ENCODE peak calls at places on chromosomes 3 and 15, in four cellular contexts. One of them, this sample, is unnamed. For H3K4me1 and H3K36me3, the result is how much of the 10 kb centered on the place peaks cover.

GRCh38 chr3:183385698-183386590 is 42.5 kb downstream of the MCF2L2 start:
- DNase-seq in IMR-90: peak
- DNase-seq in ovary: peak
- DNase-seq in heart left ventricle: no peak
- DNase-seq in this sample: peak

GRCh38 chr3:156300929-156301806 is 180.8 kb downstream of the KCNAB1 start:
- DNase-seq in IMR-90: peak
- DNase-seq in ovary: no peak
- DNase-seq in heart left ventricle: no peak
- DNase-seq in this sample: no peak

GRCh38 chr3:179898024-179898423 is 138.7 kb downstream of the PEX5L start:
- DNase-seq in IMR-90: peak
- DNase-seq in ovary: no peak
- DNase-seq in heart left ventricle: no peak
- DNase-seq in this sample: no peak

GRCh38 chr3:80308637-80309036 is 540.8 kb upstream of the ROBO1 start:
- DNase-seq in IMR-90: no peak
- DNase-seq in ovary: no peak
- DNase-seq in heart left ventricle: no peak
- DNase-seq in this sample: no peak

GRCh38 chr3:11037241-11037873 is 44.8 kb downstream of the SLC6A1 start:
- DNase-seq in IMR-90: no peak
- DNase-seq in ovary: no peak
- DNase-seq in heart left ventricle: no peak
- DNase-seq in this sample: no peak

GRCh38 chr15:85125056-85125661 is 143.5 kb downstream of the PDE8A start:
- DNase-seq in IMR-90: peak
- DNase-seq in ovary: no peak
- DNase-seq in heart left ventricle: no peak
- DNase-seq in this sample: no peak

GRCh38 chr3:42164635-42165034 is 73.5 kb downstream of the TRAK1 start:
- DNase-seq in IMR-90: no peak
- DNase-seq in ovary: no peak
- DNase-seq in heart left ventricle: no peak
- DNase-seq in this sample: no peak

GRCh38 chr3:124592658-124593441 is 137.4 kb upstream of the UMPS start:
- DNase-seq in IMR-90: no peak
- DNase-seq in ovary: no peak
- DNase-seq in heart left ventricle: peak
- DNase-seq in this sample: no peak

GRCh38 chr3:170278632-170279031 is 56.4 kb downstream of the PRKCI start:
- DNase-seq in IMR-90: no peak
- DNase-seq in ovary: no peak
- DNase-seq in heart left ventricle: no peak
- DNase-seq in this sample: no peak

GRCh38 chr3:144344925-144345548 is 373.4 kb downstream of the DIPK2A start:
- DNase-seq in IMR-90: no peak
- DNase-seq in ovary: no peak
- DNase-seq in heart left ventricle: no peak
- DNase-seq in this sample: no peak

GRCh38 chr3:98817546-98817945 is 54.4 kb downstream of the ST3GAL6 start:
- DNase-seq in IMR-90: peak
- DNase-seq in ovary: no peak
- DNase-seq in heart left ventricle: no peak
- DNase-seq in this sample: no peak

GRCh38 chr3:192887047-192887446 is 30.6 kb downstream of the MB21D2 start:
- DNase-seq in IMR-90: peak
- DNase-seq in ovary: no peak
- DNase-seq in heart left ventricle: peak
- DNase-seq in this sample: no peak

GRCh38 chr3:157313186-157313585 is 123.5 kb upstream of the PTX3 start:
- DNase-seq in IMR-90: no peak
- DNase-seq in ovary: no peak
- DNase-seq in heart left ventricle: no peak
- DNase-seq in this sample: no peak

GRCh38 chr3:108453541-108454057 is 56.8 kb downstream of the MYH15 start:
- DNase-seq in IMR-90: peak
- DNase-seq in ovary: no peak
- DNase-seq in heart left ventricle: no peak
- DNase-seq in this sample: no peak

GRCh38 chr3:194986208-194987043 is 284.5 kb downstream of the XXYLT1 start:
- DNase-seq in IMR-90: no peak
- DNase-seq in ovary: no peak
- DNase-seq in heart left ventricle: no peak
- DNase-seq in this sample: no peak

GRCh38 chr3:172391592-172392302 is 56.5 kb downstream of the GHSR start:
- DNase-seq in IMR-90: peak
- DNase-seq in ovary: no peak
- DNase-seq in heart left ventricle: no peak
- DNase-seq in this sample: no peak

GRCh38 chr15:76802411-76802810 is 102.7 kb downstream of the SCAPER start:
- DNase-seq in IMR-90: no peak
- DNase-seq in ovary: no peak
- DNase-seq in heart left ventricle: no peak
- DNase-seq in this sample: no peak

GRCh38 chr3:18825586-18826157 is 322.6 kb upstream of the KCNH8 start:
- DNase-seq in IMR-90: no peak
- DNase-seq in ovary: no peak
- DNase-seq in heart left ventricle: no peak
- DNase-seq in this sample: no peak

GRCh38 chr3:97815149-97815917 is 6.5 kb upstream of the CRYBG3 start:
- DNase-seq in IMR-90: peak
- DNase-seq in ovary: no peak
- DNase-seq in heart left ventricle: no peak
- DNase-seq in this sample: no peak

GRCh38 chr15:47283231-47283630 is 434.1 kb upstream of the SEMA6D start:
- DNase-seq in IMR-90: no peak
- DNase-seq in ovary: no peak
- DNase-seq in heart left ventricle: no peak
- DNase-seq in this sample: no peak

GRCh38 chr3:177673105-177673804 is 476.0 kb upstream of the TBL1XR1 start:
- DNase-seq in IMR-90: peak
- DNase-seq in ovary: peak
- DNase-seq in heart left ventricle: no peak
- DNase-seq in this sample: no peak

GRCh38 chr3:54262541-54262940 is 140.2 kb downstream of the CACNA2D3 start:
- DNase-seq in IMR-90: no peak
- DNase-seq in ovary: no peak
- DNase-seq in heart left ventricle: no peak
- DNase-seq in this sample: no peak

GRCh38 chr3:55742027-55742710 is 255.1 kb upstream of the WNT5A start:
- DNase-seq in IMR-90: peak
- DNase-seq in ovary: no peak
- DNase-seq in heart left ventricle: no peak
- DNase-seq in this sample: no peak
- TF ChIP-seq POLR2A in IMR-90: no peak
- TF ChIP-seq POLR2A in ovary: no peak
- TF ChIP-seq POLR2A in heart left ventricle: no peak
- TF ChIP-seq POLR2A in this sample: no peak

GRCh38 chr3:52847726-52848125 is 12.9 kb upstream of the MUSTN1 start:
- DNase-seq in IMR-90: no peak
- DNase-seq in ovary: no peak
- DNase-seq in heart left ventricle: no peak
- DNase-seq in this sample: no peak

GRCh38 chr3:52845691-52846426 is 11.0 kb upstream of the MUSTN1 start:
- DNase-seq in IMR-90: no peak
- DNase-seq in ovary: no peak
- DNase-seq in heart left ventricle: no peak
- DNase-seq in this sample: no peak

GRCh38 chr3:52848617-52849016 is 13.8 kb upstream of the MUSTN1 start:
- DNase-seq in IMR-90: peak
- DNase-seq in ovary: no peak
- DNase-seq in heart left ventricle: no peak
- DNase-seq in this sample: no peak

GRCh38 chr3:52846427-52846983 is 11.7 kb upstream of the MUSTN1 start:
- DNase-seq in IMR-90: no peak
- DNase-seq in ovary: no peak
- DNase-seq in heart left ventricle: no peak
- DNase-seq in this sample: no peak

GRCh38 chr3:52847241-52847640 is 12.4 kb upstream of the MUSTN1 start:
- DNase-seq in IMR-90: no peak
- DNase-seq in ovary: no peak
- DNase-seq in heart left ventricle: no peak
- DNase-seq in this sample: no peak
- H3K4me1 ChIP-seq in IMR-90: under half
- H3K4me1 ChIP-seq in ovary: under half
- H3K4me1 ChIP-seq in heart left ventricle: under half
- H3K4me1 ChIP-seq in this sample: under half

GRCh38 chr15:72836676-72837325 is 53.2 kb upstream of the ADPGK start:
- DNase-seq in IMR-90: no peak
- DNase-seq in ovary: no peak
- DNase-seq in heart left ventricle: no peak
- DNase-seq in this sample: no peak
- H3K36me3 ChIP-seq in IMR-90: under half
- H3K36me3 ChIP-seq in ovary: under half
- H3K36me3 ChIP-seq in heart left ventricle: under half
- H3K36me3 ChIP-seq in this sample: under half

GRCh38 chr15:101451192-101451799 is 38.2 kb downstream of the PCSK6 start:
- DNase-seq in IMR-90: no peak
- DNase-seq in ovary: peak
- DNase-seq in heart left ventricle: peak
- DNase-seq in this sample: peak
- TF ChIP-seq POLR2A in IMR-90: no peak
- TF ChIP-seq POLR2A in ovary: no peak
- TF ChIP-seq POLR2A in heart left ventricle: no peak
- TF ChIP-seq POLR2A in this sample: no peak

DNA sequence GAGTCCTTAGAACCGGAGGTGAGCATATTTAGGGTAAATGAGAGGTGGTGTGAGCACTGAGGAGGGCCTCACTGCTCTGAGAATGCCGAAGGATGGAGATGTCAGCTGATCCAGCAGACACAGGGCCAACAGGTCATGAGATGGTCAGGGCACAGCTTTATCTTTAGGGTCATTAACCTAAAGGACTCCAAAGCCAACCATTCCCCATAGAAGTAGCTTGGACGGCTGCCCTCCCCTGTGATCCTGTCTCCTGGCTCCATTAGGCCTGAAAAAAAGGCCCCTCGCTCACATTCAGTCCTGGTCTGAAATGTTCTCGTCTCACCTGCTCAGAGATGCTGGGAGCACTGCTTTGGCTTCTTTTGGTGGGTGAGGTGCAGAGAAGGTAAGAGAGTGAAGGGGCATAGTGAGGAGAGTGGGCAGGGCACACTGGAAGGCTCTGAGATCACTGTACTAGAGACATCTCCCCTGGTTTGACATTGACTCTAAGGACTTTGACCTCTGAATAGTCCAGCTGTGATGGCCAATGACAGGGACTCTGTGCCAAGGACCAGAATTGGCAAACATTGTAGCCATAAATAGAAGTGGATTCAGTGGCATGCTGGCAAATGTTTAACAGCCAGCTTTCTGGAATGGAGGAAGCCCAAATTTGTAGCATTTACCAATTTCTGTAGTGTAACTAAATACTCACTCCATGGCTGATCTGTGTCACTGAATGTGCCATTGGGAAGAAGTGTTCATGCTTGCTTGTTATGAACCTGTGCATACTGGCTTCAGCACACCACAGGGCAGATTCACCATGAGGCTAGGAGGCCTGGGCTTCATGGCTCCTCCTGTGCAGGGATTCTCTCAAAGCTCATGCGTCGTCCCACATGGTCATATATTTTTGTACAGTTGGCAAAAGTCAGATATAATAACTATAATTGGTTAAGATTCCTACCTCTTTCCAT is 76.2 kb upstream of the MRPS22 start:
- DNase-seq in IMR-90: no peak
- DNase-seq in ovary: no peak
- DNase-seq in heart left ventricle: no peak
- DNase-seq in this sample: no peak
- H3K4me1 ChIP-seq in IMR-90: under half
- H3K4me1 ChIP-seq in ovary: under half
- H3K4me1 ChIP-seq in heart left ventricle: under half
- H3K4me1 ChIP-seq in this sample: under half